ENCODE peak calls at places on chromosomes 16 and 17, in nine cellular contexts. One of them, this sample, is unnamed.

GRCh38 chr16:30032083-30032819 is 1.2 kb upstream of the TLCD3B start:
- DNase-seq in esophagus muscularis mucosa: no peak
- DNase-seq in stomach: peak
- DNase-seq in spleen: no peak
- DNase-seq in H1: peak
- DNase-seq in transverse colon: peak
- DNase-seq in HL-60: peak
- DNase-seq in sigmoid colon: no peak
- DNase-seq in prostate gland: no peak
- DNase-seq in this sample: no peak

GRCh38 chr17:34503804-34504203 is 75.6 kb upstream of the TMEM132E start:
- DNase-seq in HL-60: no peak
- DNase-seq in stomach: no peak
- DNase-seq in esophagus muscularis mucosa: no peak
- DNase-seq in H1: no peak
- DNase-seq in transverse colon: peak
- DNase-seq in spleen: no peak
- DNase-seq in sigmoid colon: no peak
- DNase-seq in prostate gland: no peak
- DNase-seq in this sample: no peak

GRCh38 chr16:51562896-51563295 is 411.8 kb upstream of the SALL1 start:
- DNase-seq in esophagus muscularis mucosa: peak
- DNase-seq in stomach: no peak
- DNase-seq in H1: no peak
- DNase-seq in HL-60: no peak
- DNase-seq in prostate gland: no peak
- DNase-seq in transverse colon: no peak
- DNase-seq in spleen: no peak
- DNase-seq in sigmoid colon: no peak
- DNase-seq in this sample: no peak

GRCh38 chr17:38353084-38353604 is 1.5 kb downstream of the SOCS7 start:
- DNase-seq in prostate gland: no peak
- DNase-seq in HL-60: no peak
- DNase-seq in esophagus muscularis mucosa: no peak
- DNase-seq in stomach: no peak
- DNase-seq in H1: no peak
- DNase-seq in spleen: no peak
- DNase-seq in sigmoid colon: no peak
- DNase-seq in transverse colon: no peak
- DNase-seq in this sample: no peak

GRCh38 chr16:84730406-84731106 is 30.8 kb downstream of the USP10 start:
- DNase-seq in HL-60: peak
- DNase-seq in prostate gland: peak
- DNase-seq in sigmoid colon: peak
- DNase-seq in spleen: no peak
- DNase-seq in transverse colon: peak
- DNase-seq in esophagus muscularis mucosa: no peak
- DNase-seq in stomach: peak
- DNase-seq in H1: peak
- DNase-seq in this sample: no peak

GRCh38 chr17:44223574-44224046 is 4.1 kb upstream of the UBTF start:
- DNase-seq in HL-60: no peak
- DNase-seq in prostate gland: no peak
- DNase-seq in sigmoid colon: no peak
- DNase-seq in esophagus muscularis mucosa: no peak
- DNase-seq in stomach: no peak
- DNase-seq in H1: no peak
- DNase-seq in transverse colon: peak
- DNase-seq in spleen: no peak
- DNase-seq in this sample: no peak

GRCh38 chr16:83840060-83840617 is 32.4 kb downstream of the HSBP1 start:
- DNase-seq in spleen: no peak
- DNase-seq in sigmoid colon: no peak
- DNase-seq in HL-60: no peak
- DNase-seq in H1: no peak
- DNase-seq in transverse colon: no peak
- DNase-seq in esophagus muscularis mucosa: no peak
- DNase-seq in prostate gland: no peak
- DNase-seq in stomach: no peak
- DNase-seq in this sample: no peak

GRCh38 chr16:12819126-12820117 is 15.7 kb upstream of the CPPED1 start:
- DNase-seq in H1: peak
- DNase-seq in prostate gland: peak
- DNase-seq in HL-60: peak
- DNase-seq in transverse colon: peak
- DNase-seq in sigmoid colon: peak
- DNase-seq in stomach: peak
- DNase-seq in esophagus muscularis mucosa: no peak
- DNase-seq in spleen: peak
- DNase-seq in this sample: peak

GRCh38 chr16:12927591-12927990 is 26.2 kb downstream of the SHISA9 start:
- DNase-seq in esophagus muscularis mucosa: no peak
- DNase-seq in prostate gland: no peak
- DNase-seq in HL-60: no peak
- DNase-seq in spleen: no peak
- DNase-seq in transverse colon: no peak
- DNase-seq in H1: no peak
- DNase-seq in stomach: no peak
- DNase-seq in sigmoid colon: no peak
- DNase-seq in this sample: no peak

GRCh38 chr16:58028168-58028455 is 2.6 kb downstream of the MMP15 start:
- DNase-seq in spleen: peak
- DNase-seq in prostate gland: no peak
- DNase-seq in H1: no peak
- DNase-seq in transverse colon: no peak
- DNase-seq in esophagus muscularis mucosa: no peak
- DNase-seq in stomach: no peak
- DNase-seq in sigmoid colon: no peak
- DNase-seq in HL-60: no peak
- DNase-seq in this sample: no peak

GRCh38 chr16:58025351-58026138 is at the start of gene MMP15:
- DNase-seq in prostate gland: peak
- DNase-seq in spleen: peak
- DNase-seq in HL-60: peak
- DNase-seq in H1: peak
- DNase-seq in sigmoid colon: peak
- DNase-seq in esophagus muscularis mucosa: no peak
- DNase-seq in transverse colon: peak
- DNase-seq in stomach: peak
- DNase-seq in this sample: peak

GRCh38 chr16:58027341-58028167 is 2.0 kb downstream of the MMP15 start:
- DNase-seq in sigmoid colon: no peak
- DNase-seq in HL-60: no peak
- DNase-seq in stomach: peak
- DNase-seq in H1: peak
- DNase-seq in esophagus muscularis mucosa: no peak
- DNase-seq in transverse colon: peak
- DNase-seq in prostate gland: no peak
- DNase-seq in spleen: peak
- DNase-seq in this sample: no peak

GRCh38 chr16:58026139-58026704 is 668 bp downstream of the MMP15 start:
- DNase-seq in stomach: peak
- DNase-seq in esophagus muscularis mucosa: no peak
- DNase-seq in HL-60: no peak
- DNase-seq in prostate gland: peak
- DNase-seq in transverse colon: peak
- DNase-seq in H1: peak
- DNase-seq in spleen: peak
- DNase-seq in sigmoid colon: peak
- DNase-seq in this sample: no peak

GRCh38 chr16:58026705-58027340 is 1.3 kb downstream of the MMP15 start:
- DNase-seq in HL-60: no peak
- DNase-seq in esophagus muscularis mucosa: no peak
- DNase-seq in sigmoid colon: no peak
- DNase-seq in spleen: peak
- DNase-seq in transverse colon: peak
- DNase-seq in prostate gland: no peak
- DNase-seq in stomach: peak
- DNase-seq in H1: peak
- DNase-seq in this sample: no peak
- H3K4me3 ChIP-seq in HL-60: no peak
- H3K4me3 ChIP-seq in esophagus muscularis mucosa: peak
- H3K4me3 ChIP-seq in sigmoid colon: peak
- H3K4me3 ChIP-seq in spleen: peak
- H3K4me3 ChIP-seq in transverse colon: peak
- H3K4me3 ChIP-seq in prostate gland: peak
- H3K4me3 ChIP-seq in stomach: peak
- H3K4me3 ChIP-seq in H1: peak
- H3K4me3 ChIP-seq in this sample: peak

GRCh38 chr16:49837673-49838360 is 18.1 kb downstream of the ZNF423 start:
- DNase-seq in stomach: no peak
- DNase-seq in sigmoid colon: no peak
- DNase-seq in esophagus muscularis mucosa: no peak
- DNase-seq in HL-60: no peak
- DNase-seq in H1: no peak
- DNase-seq in spleen: no peak
- DNase-seq in transverse colon: no peak
- DNase-seq in prostate gland: no peak
- DNase-seq in this sample: no peak
- H3K27ac ChIP-seq in stomach: no peak
- H3K27ac ChIP-seq in sigmoid colon: peak
- H3K27ac ChIP-seq in esophagus muscularis mucosa: peak
- H3K27ac ChIP-seq in HL-60: no peak
- H3K27ac ChIP-seq in H1: no peak
- H3K27ac ChIP-seq in spleen: no peak
- H3K27ac ChIP-seq in transverse colon: peak
- H3K27ac ChIP-seq in prostate gland: peak
- H3K27ac ChIP-seq in this sample: peak

GRCh38 chr16:16030449-16030848 is 81.0 kb downstream of the ABCC1 start:
- DNase-seq in spleen: no peak
- DNase-seq in transverse colon: no peak
- DNase-seq in esophagus muscularis mucosa: no peak
- DNase-seq in prostate gland: peak
- DNase-seq in H1: no peak
- DNase-seq in stomach: no peak
- DNase-seq in sigmoid colon: no peak
- DNase-seq in HL-60: no peak
- DNase-seq in this sample: peak

GRCh38 chr16:16031401-16031800 is 82.0 kb downstream of the ABCC1 start:
- DNase-seq in prostate gland: no peak
- DNase-seq in stomach: no peak
- DNase-seq in transverse colon: no peak
- DNase-seq in esophagus muscularis mucosa: no peak
- DNase-seq in H1: no peak
- DNase-seq in sigmoid colon: no peak
- DNase-seq in spleen: no peak
- DNase-seq in HL-60: no peak
- DNase-seq in this sample: no peak

GRCh38 chr16:16027728-16028310 is 78.4 kb downstream of the ABCC1 start:
- DNase-seq in esophagus muscularis mucosa: no peak
- DNase-seq in HL-60: no peak
- DNase-seq in transverse colon: peak
- DNase-seq in prostate gland: no peak
- DNase-seq in stomach: peak
- DNase-seq in sigmoid colon: no peak
- DNase-seq in spleen: no peak
- DNase-seq in H1: no peak
- DNase-seq in this sample: no peak

GRCh38 chr16:16028311-16028999 is 79.0 kb downstream of the ABCC1 start:
- DNase-seq in H1: no peak
- DNase-seq in prostate gland: no peak
- DNase-seq in HL-60: no peak
- DNase-seq in esophagus muscularis mucosa: no peak
- DNase-seq in stomach: peak
- DNase-seq in spleen: no peak
- DNase-seq in sigmoid colon: no peak
- DNase-seq in transverse colon: peak
- DNase-seq in this sample: no peak

DNA sequence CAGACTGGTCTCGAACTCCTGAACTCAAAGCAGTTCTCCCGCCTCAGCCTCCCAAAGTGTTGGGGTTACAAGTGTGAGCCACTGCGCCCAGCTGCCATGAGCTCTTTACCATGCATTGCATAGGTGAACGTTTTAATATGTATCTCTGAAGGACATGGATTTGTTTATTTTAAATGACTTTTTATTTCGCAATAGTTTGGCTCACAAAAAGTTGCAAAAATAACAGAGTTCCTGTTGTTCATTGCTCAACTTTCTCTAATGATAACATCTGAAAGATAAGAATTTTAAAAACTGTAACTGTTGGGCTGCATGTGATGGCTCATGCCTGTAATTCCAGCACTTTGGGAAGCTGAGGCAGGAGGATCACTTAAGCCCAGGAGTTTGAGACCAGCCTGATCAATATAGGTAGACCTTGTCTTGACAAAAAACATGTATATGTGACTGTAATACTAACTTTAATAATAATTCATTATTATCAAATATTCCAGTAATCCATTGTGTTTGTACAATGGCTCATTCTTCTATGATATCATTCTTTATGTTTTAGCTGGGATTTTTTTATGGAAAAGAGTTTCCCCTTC is 80.1 kb downstream of the ABCC1 start:
- DNase-seq in prostate gland: no peak
- DNase-seq in H1: no peak
- DNase-seq in stomach: no peak
- DNase-seq in spleen: no peak
- DNase-seq in sigmoid colon: no peak
- DNase-seq in HL-60: no peak
- DNase-seq in transverse colon: no peak
- DNase-seq in esophagus muscularis mucosa: no peak
- DNase-seq in this sample: no peak
- TF ChIP-seq POLR2AphosphoS5 in prostate gland: peak
- TF ChIP-seq POLR2AphosphoS5 in H1: no peak
- TF ChIP-seq POLR2AphosphoS5 in stomach: no peak
- TF ChIP-seq POLR2AphosphoS5 in spleen: no peak
- TF ChIP-seq POLR2AphosphoS5 in sigmoid colon: no peak
- TF ChIP-seq POLR2AphosphoS5 in HL-60: no peak
- TF ChIP-seq POLR2AphosphoS5 in transverse colon: no peak
- TF ChIP-seq POLR2AphosphoS5 in esophagus muscularis mucosa: no peak
- TF ChIP-seq POLR2AphosphoS5 in this sample: no peak

DNA sequence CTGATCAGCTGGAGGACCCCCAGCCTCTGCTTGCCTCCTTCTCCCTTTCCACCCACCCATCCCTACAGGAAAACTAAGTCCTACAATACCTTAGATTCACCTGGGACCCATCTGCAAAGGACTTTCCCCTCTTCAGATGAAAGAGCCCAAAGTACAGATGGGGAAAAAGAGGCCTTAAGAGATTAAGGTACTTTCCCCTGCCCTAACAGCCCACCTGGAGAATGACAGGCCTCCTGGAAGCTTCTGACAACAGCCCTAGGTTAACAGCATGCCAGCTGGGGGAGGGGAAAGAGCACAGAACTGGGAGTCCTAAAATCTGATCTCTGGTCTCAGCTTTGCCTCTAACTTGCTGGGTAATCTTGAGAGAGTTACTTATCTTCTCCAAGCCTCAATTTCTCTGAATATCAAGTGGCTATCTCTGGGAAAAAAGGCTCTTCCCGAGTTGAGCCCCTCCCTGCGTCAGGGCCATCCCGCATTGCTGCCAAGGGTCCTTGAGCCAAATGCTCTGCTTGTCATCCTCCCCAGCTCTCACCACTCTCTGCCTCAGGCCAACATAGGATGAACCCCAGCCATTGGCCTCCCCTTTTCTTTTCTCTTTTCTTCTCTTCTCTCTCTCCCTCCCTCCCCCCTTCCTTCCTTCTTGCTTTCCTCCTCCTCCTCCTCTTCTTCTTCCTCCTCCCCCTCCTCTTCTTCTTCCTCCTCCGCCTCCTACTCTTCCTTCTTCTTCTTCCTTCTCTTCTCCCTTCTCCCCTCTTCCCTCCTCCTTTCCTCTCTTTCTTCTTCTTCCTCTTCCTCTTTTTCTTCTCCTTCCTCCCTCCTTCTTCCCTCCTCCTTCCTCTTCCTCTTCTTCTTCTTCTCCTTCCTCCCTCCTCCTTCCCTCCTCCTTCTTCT is 22.5 kb upstream of the SP6 start:
- DNase-seq in H1: peak
- DNase-seq in stomach: no peak
- DNase-seq in HL-60: no peak
- DNase-seq in prostate gland: no peak
- DNase-seq in spleen: peak
- DNase-seq in esophagus muscularis mucosa: no peak
- DNase-seq in sigmoid colon: no peak
- DNase-seq in transverse colon: no peak
- DNase-seq in this sample: no peak
- H3K4me3 ChIP-seq in H1: no peak
- H3K4me3 ChIP-seq in stomach: no peak
- H3K4me3 ChIP-seq in HL-60: no peak
- H3K4me3 ChIP-seq in prostate gland: no peak
- H3K4me3 ChIP-seq in spleen: no peak
- H3K4me3 ChIP-seq in esophagus muscularis mucosa: no peak
- H3K4me3 ChIP-seq in sigmoid colon: no peak
- H3K4me3 ChIP-seq in transverse colon: no peak
- H3K4me3 ChIP-seq in this sample: no peak

This sample was measured in breast epithelium.